ENCODE peak calls at places on chromosome 2, in five cellular contexts. One of them, this sample, is unnamed.

GRCh38 chr2:157777425-157777824 is 98.7 kb downstream of the ACVR1 start:
- DNase-seq in CD8-positive, alpha-beta T cell: peak; percentile 23
- DNase-seq in upper lobe of right lung: no peak
- DNase-seq in A549: peak; percentile 24
- DNase-seq in uterus: peak; percentile 59
- DNase-seq in this sample: no peak

GRCh38 chr2:215428060-215428910 is 7.6 kb downstream of the FN1 start:
- DNase-seq in upper lobe of right lung: no peak
- DNase-seq in A549: no peak
- DNase-seq in uterus: no peak
- DNase-seq in CD8-positive, alpha-beta T cell: no peak
- DNase-seq in this sample: no peak

GRCh38 chr2:100291152-100291970 is 30.9 kb downstream of the LONRF2 start:
- DNase-seq in CD8-positive, alpha-beta T cell: peak; percentile 33
- DNase-seq in upper lobe of right lung: peak; percentile 88
- DNase-seq in A549: peak; percentile 90
- DNase-seq in uterus: peak; percentile 82
- DNase-seq in this sample: peak; percentile 89

GRCh38 chr2:20093263-20094141 is 42.1 kb upstream of the LAPTM4A start:
- DNase-seq in CD8-positive, alpha-beta T cell: no peak
- DNase-seq in uterus: peak; percentile 63
- DNase-seq in upper lobe of right lung: no peak
- DNase-seq in A549: peak; percentile 76
- DNase-seq in this sample: peak; percentile 69

GRCh38 chr2:2547451-2547850 is 216.4 kb upstream of the MYT1L start:
- DNase-seq in A549: no peak
- DNase-seq in upper lobe of right lung: no peak
- DNase-seq in CD8-positive, alpha-beta T cell: no peak
- DNase-seq in uterus: no peak
- DNase-seq in this sample: no peak

GRCh38 chr2:233486357-233486756 is 80.2 kb downstream of the USP40 start:
- DNase-seq in A549: no peak
- DNase-seq in upper lobe of right lung: no peak
- DNase-seq in uterus: no peak
- DNase-seq in CD8-positive, alpha-beta T cell: no peak
- DNase-seq in this sample: no peak

GRCh38 chr2:71256421-71256820 is 29.5 kb upstream of the PAIP2B start:
- DNase-seq in CD8-positive, alpha-beta T cell: no peak
- DNase-seq in uterus: no peak
- DNase-seq in upper lobe of right lung: no peak
- DNase-seq in A549: no peak
- DNase-seq in this sample: no peak

GRCh38 chr2:135124924-135125886 is 73.1 kb downstream of the RAB3GAP1 start:
- DNase-seq in upper lobe of right lung: no peak
- DNase-seq in CD8-positive, alpha-beta T cell: no peak
- DNase-seq in uterus: no peak
- DNase-seq in A549: no peak
- DNase-seq in this sample: no peak

GRCh38 chr2:109692013-109692738 is 78.0 kb downstream of the SOWAHC start:
- DNase-seq in CD8-positive, alpha-beta T cell: no peak
- DNase-seq in upper lobe of right lung: peak; percentile 68
- DNase-seq in uterus: peak; percentile 37
- DNase-seq in A549: no peak
- DNase-seq in this sample: no peak

GRCh38 chr2:74915743-74916142 is 42.7 kb upstream of the POLE4 start:
- DNase-seq in uterus: no peak
- DNase-seq in upper lobe of right lung: no peak
- DNase-seq in CD8-positive, alpha-beta T cell: peak; percentile 6
- DNase-seq in A549: no peak
- DNase-seq in this sample: no peak

GRCh38 chr2:5696741-5697521 is 4.7 kb downstream of the SOX11 start:
- DNase-seq in A549: no peak
- DNase-seq in CD8-positive, alpha-beta T cell: no peak
- DNase-seq in upper lobe of right lung: no peak
- DNase-seq in uterus: no peak
- DNase-seq in this sample: no peak

GRCh38 chr2:64524604-64525322 is 635 bp downstream of the AFTPH start:
- DNase-seq in upper lobe of right lung: no peak
- DNase-seq in uterus: no peak
- DNase-seq in A549: peak; percentile 26
- DNase-seq in CD8-positive, alpha-beta T cell: peak; percentile 16
- DNase-seq in this sample: no peak

GRCh38 chr2:74646829-74647482 is 1.2 kb downstream of the M1AP start:
- DNase-seq in upper lobe of right lung: no peak
- DNase-seq in A549: no peak
- DNase-seq in CD8-positive, alpha-beta T cell: no peak
- DNase-seq in uterus: no peak
- DNase-seq in this sample: no peak

GRCh38 chr2:121005512-121005911 is 269.8 kb downstream of the GLI2 start:
- DNase-seq in upper lobe of right lung: no peak
- DNase-seq in CD8-positive, alpha-beta T cell: no peak
- DNase-seq in uterus: no peak
- DNase-seq in A549: no peak
- DNase-seq in this sample: no peak

GRCh38 chr2:239257511-239257937 is 143.3 kb downstream of the HDAC4 start:
- DNase-seq in uterus: no peak
- DNase-seq in CD8-positive, alpha-beta T cell: no peak
- DNase-seq in A549: no peak
- DNase-seq in upper lobe of right lung: no peak
- DNase-seq in this sample: peak; percentile 67

GRCh38 chr2:135985018-135985825 is at the start of gene DARS1:
- DNase-seq in upper lobe of right lung: peak; percentile 95
- DNase-seq in CD8-positive, alpha-beta T cell: peak; percentile 58
- DNase-seq in A549: peak; percentile 82
- DNase-seq in uterus: peak; percentile 95
- DNase-seq in this sample: peak; percentile 88

GRCh38 chr2:220533485-220533884 is 906.1 kb downstream of the SLC4A3 start:
- DNase-seq in upper lobe of right lung: no peak
- DNase-seq in A549: peak; percentile 32
- DNase-seq in CD8-positive, alpha-beta T cell: no peak
- DNase-seq in uterus: no peak
- DNase-seq in this sample: no peak

GRCh38 chr2:129922571-129923264 is 56.7 kb upstream of the RAB6C start:
- DNase-seq in CD8-positive, alpha-beta T cell: no peak
- DNase-seq in upper lobe of right lung: no peak
- DNase-seq in A549: no peak
- DNase-seq in uterus: no peak
- DNase-seq in this sample: no peak

GRCh38 chr2:223104741-223105140 is 52.8 kb downstream of the KCNE4 start:
- DNase-seq in CD8-positive, alpha-beta T cell: no peak
- DNase-seq in A549: no peak
- DNase-seq in uterus: no peak
- DNase-seq in upper lobe of right lung: no peak
- DNase-seq in this sample: no peak

GRCh38 chr2:219293736-219294201 is 14.6 kb downstream of the DNAJB2 start:
- DNase-seq in CD8-positive, alpha-beta T cell: no peak
- DNase-seq in A549: no peak
- DNase-seq in upper lobe of right lung: peak; percentile 40
- DNase-seq in uterus: no peak
- DNase-seq in this sample: no peak

GRCh38 chr2:66733361-66733760 is 298.4 kb downstream of the MEIS1 start:
- DNase-seq in uterus: peak; percentile 27
- DNase-seq in CD8-positive, alpha-beta T cell: no peak
- DNase-seq in upper lobe of right lung: no peak
- DNase-seq in A549: no peak
- DNase-seq in this sample: no peak

DNA sequence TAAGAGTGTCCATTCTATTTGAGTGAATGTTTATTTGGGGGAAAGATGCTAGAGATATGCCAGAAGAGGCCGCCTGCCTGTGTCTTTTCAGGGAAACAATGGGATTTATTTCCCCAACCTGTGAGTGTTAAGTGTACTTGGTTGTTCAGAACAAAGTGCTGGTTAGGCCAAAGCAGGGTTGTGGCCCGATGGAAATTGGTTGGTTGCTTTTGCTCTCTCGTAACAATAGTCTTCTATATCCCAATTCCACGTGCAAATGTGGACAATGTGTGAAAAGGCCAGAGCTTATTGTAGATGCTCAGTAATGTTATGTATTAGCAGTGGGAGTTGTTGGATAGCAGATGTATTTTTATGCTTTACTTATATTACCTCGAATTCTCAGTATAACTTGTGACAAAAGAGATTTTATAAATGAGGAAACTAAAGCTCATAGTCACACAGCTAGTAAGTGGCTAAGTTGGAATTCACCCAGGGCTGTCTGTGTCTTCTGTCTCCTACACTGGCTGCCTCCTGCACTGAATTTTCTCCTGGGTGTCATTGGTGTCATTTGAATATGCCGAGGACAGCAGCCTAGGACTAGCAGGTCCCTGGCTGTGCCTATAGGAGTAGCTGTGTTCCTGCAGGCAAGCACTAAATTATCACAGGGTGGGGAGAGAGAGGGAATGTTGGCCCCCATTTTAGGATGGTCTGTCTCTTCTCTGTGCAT is 21.5 kb downstream of the GPD2 start:
- DNase-seq in A549: no peak
- DNase-seq in upper lobe of right lung: no peak
- DNase-seq in CD8-positive, alpha-beta T cell: no peak
- DNase-seq in uterus: no peak
- DNase-seq in this sample: no peak
- H3K27ac ChIP-seq in A549: peak overlapping the region; percentile 62
- H3K27ac ChIP-seq in upper lobe of right lung: no peak overlapping the region
- H3K27ac ChIP-seq in CD8-positive, alpha-beta T cell: no peak overlapping the region
- H3K27ac ChIP-seq in uterus: no peak overlapping the region
- H3K27ac ChIP-seq in this sample: no peak overlapping the region

GRCh38 chr2:69581774-69582581 is 61.6 kb downstream of the AAK1 start:
- DNase-seq in A549: no peak
- DNase-seq in upper lobe of right lung: no peak
- DNase-seq in CD8-positive, alpha-beta T cell: no peak
- DNase-seq in uterus: no peak
- DNase-seq in this sample: peak; percentile 64
- H3K27ac ChIP-seq in A549: peak overlapping the region; percentile 54
- H3K27ac ChIP-seq in upper lobe of right lung: peak overlapping the region; percentile 7
- H3K27ac ChIP-seq in CD8-positive, alpha-beta T cell: no peak overlapping the region
- H3K27ac ChIP-seq in uterus: no peak overlapping the region
- H3K27ac ChIP-seq in this sample: peak overlapping the region; percentile 44

DNA sequence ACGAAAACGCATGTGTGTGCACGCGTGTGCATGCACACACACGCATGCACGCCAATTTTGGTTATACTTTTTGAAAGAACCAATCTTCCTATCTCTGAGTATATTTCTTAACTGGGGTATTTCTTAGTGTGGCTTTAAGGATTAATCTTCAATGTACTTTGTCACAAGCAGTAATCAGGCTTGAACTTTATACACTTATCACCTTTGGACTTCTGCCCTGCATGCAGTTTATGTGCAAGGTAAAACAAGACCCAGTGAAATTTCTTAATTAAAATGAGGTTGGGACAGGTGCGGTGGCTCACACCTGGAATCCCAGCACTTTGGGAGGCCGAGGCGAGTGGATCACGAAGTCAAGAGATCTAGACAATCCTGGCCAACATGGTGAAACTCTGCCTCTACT is 85.3 kb downstream of the OSBPL6 start:
- DNase-seq in CD8-positive, alpha-beta T cell: no peak
- DNase-seq in upper lobe of right lung: no peak
- DNase-seq in uterus: no peak
- DNase-seq in A549: no peak
- DNase-seq in this sample: no peak
- H3K27ac ChIP-seq in CD8-positive, alpha-beta T cell: no peak overlapping the region
- H3K27ac ChIP-seq in upper lobe of right lung: no peak overlapping the region
- H3K27ac ChIP-seq in uterus: no peak overlapping the region
- H3K27ac ChIP-seq in A549: no peak overlapping the region
- H3K27ac ChIP-seq in this sample: no peak overlapping the region

GRCh38 chr2:30404354-30405265 is 42.4 kb upstream of the LCLAT1 start:
- DNase-seq in CD8-positive, alpha-beta T cell: no peak
- DNase-seq in upper lobe of right lung: no peak
- DNase-seq in uterus: peak; percentile 73
- DNase-seq in A549: no peak
- DNase-seq in this sample: no peak
- H3K27ac ChIP-seq in CD8-positive, alpha-beta T cell: no peak overlapping the region
- H3K27ac ChIP-seq in upper lobe of right lung: peak overlapping the region; percentile 51
- H3K27ac ChIP-seq in uterus: peak overlapping the region; percentile 49
- H3K27ac ChIP-seq in A549: no peak overlapping the region
- H3K27ac ChIP-seq in this sample: no peak overlapping the region

GRCh38 chr2:102122115-102122514 is 20.4 kb upstream of the IL1R1 start:
- DNase-seq in uterus: no peak
- DNase-seq in A549: no peak
- DNase-seq in upper lobe of right lung: no peak
- DNase-seq in CD8-positive, alpha-beta T cell: no peak
- DNase-seq in this sample: peak; percentile 79
- H3K27ac ChIP-seq in uterus: peak overlapping the region; percentile 61
- H3K27ac ChIP-seq in A549: peak overlapping the region; percentile 66
- H3K27ac ChIP-seq in upper lobe of right lung: peak overlapping the region; percentile 43
- H3K27ac ChIP-seq in CD8-positive, alpha-beta T cell: no peak overlapping the region
- H3K27ac ChIP-seq in this sample: peak overlapping the region; percentile 90

DNA sequence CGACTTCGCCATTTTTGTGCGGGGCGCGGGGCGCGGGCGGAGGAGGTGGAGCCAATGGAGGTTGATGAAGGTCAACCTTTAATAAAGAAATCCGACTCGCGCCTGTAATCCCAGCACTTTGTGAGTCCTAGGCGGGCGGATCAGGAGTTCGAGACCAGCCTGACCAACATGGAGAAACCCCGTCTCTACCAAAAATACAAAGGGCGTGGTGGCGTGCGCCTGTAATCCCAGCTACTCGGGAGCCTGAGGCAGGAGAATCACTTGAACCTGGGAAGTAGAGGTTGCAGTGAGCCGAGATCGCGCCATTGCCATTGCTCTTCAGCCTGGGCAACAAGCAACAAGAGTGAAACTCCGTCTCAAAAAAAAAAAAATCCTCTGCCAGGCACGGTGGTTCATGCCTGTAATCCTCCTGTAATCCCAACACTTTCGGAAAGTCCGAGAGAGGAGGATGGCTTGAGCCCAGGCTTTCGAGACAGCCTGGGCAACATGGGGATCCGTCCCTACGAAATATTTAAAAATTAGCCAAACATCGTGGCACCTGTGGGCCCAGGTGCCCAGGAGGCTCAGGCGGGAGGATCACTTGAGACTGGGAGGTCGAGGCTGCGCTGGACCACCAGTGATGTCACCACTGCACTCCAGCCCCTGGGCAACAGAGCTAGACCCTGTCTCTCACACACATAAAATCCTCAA is 490 bp upstream of the PREB start:
- DNase-seq in CD8-positive, alpha-beta T cell: no peak
- DNase-seq in A549: no peak
- DNase-seq in upper lobe of right lung: no peak
- DNase-seq in uterus: no peak
- DNase-seq in this sample: no peak
- H3K27ac ChIP-seq in CD8-positive, alpha-beta T cell: peak overlapping the region; percentile 92
- H3K27ac ChIP-seq in A549: peak overlapping the region; percentile 65
- H3K27ac ChIP-seq in upper lobe of right lung: peak overlapping the region; percentile 8
- H3K27ac ChIP-seq in uterus: peak overlapping the region; percentile 89
- H3K27ac ChIP-seq in this sample: no peak overlapping the region